ENCODE peak calls at places on chromosome 12, in nine cellular contexts. F is tibial artery; B is WTC11; L is activated naive CD4-positive, alpha-beta T cell; E is NCI-H2171 treated with DMSO at 0.1 percent for 48 hours; N is fibroblast of mammary gland; I is HTR-8/SVneo; U is hypothalamus; K is DMS 273 treated with DMSO at 0.1 percent for 48 hours. A is an unnamed sample.

GRCh38 chr12:89245090-89245489 is 107.2 kb downstream of the DUSP6 start:
- DNase-seq in N (no peak), F (no peak), E (no peak), L (no peak), K (no peak), U (no peak), I (no peak), B (no peak), A (peak; percentile 7)

GRCh38 chr12:132024758-132025157 is 75.0 kb downstream of the EP400 start:
- DNase-seq in U (no peak), K (no peak), I (no peak), F (peak; percentile 37), L (no peak), N (no peak), E (no peak), B (no peak), A (no peak)

GRCh38 chr12:3869448-3869847 is 3.8 kb downstream of the PARP11 start:
- DNase-seq in L (no peak), E (no peak), I (no peak), B (no peak), F (no peak), K (no peak), N (no peak), U (no peak), A (no peak)

GRCh38 chr12:46921754-46922113 is 95.9 kb upstream of the SLC38A4 start:
- DNase-seq in U (no peak), N (peak; percentile 82), B (no peak), I (no peak), K (no peak), E (no peak), L (no peak), F (no peak), A (no peak)

GRCh38 chr12:40137252-40137651 is 31.4 kb upstream of the SLC2A13 start:
- DNase-seq in N (peak; percentile 44), E (no peak), B (no peak), F (no peak), K (no peak), U (no peak), L (no peak), I (no peak), A (no peak)

GRCh38 chr12:24902521-24903304 is 46.2 kb downstream of the BCAT1 start:
- DNase-seq in E (no peak), K (no peak), I (no peak), L (no peak), F (no peak), N (peak; percentile 30), B (peak; percentile 54), U (no peak), A (no peak)

GRCh38 chr12:8840938-8841633 is 18.7 kb downstream of the A2ML1 start:
- DNase-seq in E (no peak), I (no peak), U (no peak), L (no peak), F (no peak), N (no peak), K (no peak), B (no peak), A (no peak)

GRCh38 chr12:46585854-46586621 is 213.5 kb upstream of the SLC38A2 start:
- DNase-seq in K (no peak), N (peak; percentile 65), I (no peak), U (no peak), B (peak; percentile 70), L (peak; percentile 21), F (no peak), E (no peak), A (peak; percentile 42)

GRCh38 chr12:121793501-121793835 is at the start of gene RHOF:
- DNase-seq in K (no peak), U (no peak), L (peak; percentile 59), E (no peak), I (no peak), F (no peak), B (peak; percentile 69), N (no peak), A (no peak)

GRCh38 chr12:70774055-70774454 is 136.8 kb upstream of the PTPRB start:
- DNase-seq in N (peak; percentile 94), U (no peak), I (no peak), B (no peak), F (no peak), E (no peak), L (no peak), K (no peak), A (no peak)

GRCh38 chr12:110862331-110862730 is 15.5 kb downstream of the CCDC63 start:
- DNase-seq in I (no peak), E (no peak), B (no peak), L (no peak), K (no peak), N (no peak), F (no peak), U (no peak), A (no peak)

GRCh38 chr12:132608231-132609171 is 1.9 kb downstream of the LRCOL1 start:
- DNase-seq in K (no peak), F (no peak), E (no peak), B (no peak), N (no peak), L (no peak), U (no peak), I (no peak), A (no peak)

GRCh38 chr12:63917864-63918742 is 73.6 kb downstream of the SRGAP1 start:
- DNase-seq in I (peak; percentile 43), N (peak; percentile 99), E (peak; percentile 38), B (no peak), L (no peak), F (no peak), K (no peak), U (no peak), A (no peak)

GRCh38 chr12:96402061-96402460 is 1.8 kb upstream of the CDK17 start:
- DNase-seq in U (no peak), L (no peak), I (no peak), B (peak; percentile 46), K (no peak), F (no peak), N (no peak), E (no peak), A (peak; percentile 16)

GRCh38 chr12:52156757-52157565 is 34.9 kb downstream of the KRT80 start:
- DNase-seq in I (peak; percentile 75), F (peak; percentile 84), E (peak; percentile 77), B (peak; percentile 94), N (peak; percentile 48), U (peak; percentile 19), L (peak; percentile 49), K (no peak), A (peak; percentile 81)

GRCh38 chr12:110403975-110404675 is 617 bp upstream of the ANAPC7 start:
- DNase-seq in E (peak; percentile 79), I (peak; percentile 80), L (peak; percentile 65), F (peak; percentile 78), U (peak; percentile 2), K (peak; percentile 51), N (peak; percentile 56), B (peak; percentile 76), A (peak; percentile 94)

GRCh38 chr12:54650409-54650808 is 2.2 kb upstream of the DCD start:
- DNase-seq in K (no peak), E (no peak), F (no peak), B (no peak), I (no peak), U (no peak), L (no peak), N (peak; percentile 6), A (no peak)

GRCh38 chr12:106321139-106321850 is 18.8 kb downstream of the TCP11L2 start:
- DNase-seq in F (no peak), I (no peak), N (no peak), B (no peak), L (no peak), K (no peak), U (no peak), E (no peak), A (no peak)

GRCh38 chr12:68482660-68483059 is 128.0 kb upstream of the RAP1B start:
- DNase-seq in U (no peak), F (no peak), B (no peak), E (peak; percentile 61), L (no peak), N (no peak), K (no peak), I (no peak), A (no peak)

GRCh38 chr12:1058423-1058822 is 67.4 kb downstream of the ERC1 start:
- DNase-seq in L (no peak), N (no peak), E (no peak), I (no peak), F (no peak), K (no peak), B (no peak), U (no peak), A (no peak)

GRCh38 chr12:19150273-19150895 is 20.9 kb downstream of the PLEKHA5 start:
- DNase-seq in N (no peak), U (no peak), F (no peak), I (no peak), K (no peak), L (no peak), B (no peak), E (no peak), A (no peak)

GRCh38 chr12:93003540-93004239 is 74.6 kb upstream of the EEA1 start:
- DNase-seq in L (no peak), B (no peak), K (no peak), N (peak; percentile 26), E (no peak), F (no peak), U (no peak), I (no peak), A (no peak)

A was measured in NCI-H82.